ENCODE peak calls at places on chromosomes 4 and X, in four cellular contexts. Q is ovary, I is vagina, S is fibroblast of the aortic adventitia. F is an unnamed sample.

GRCh38 chr4:166165829-166166420 is 292.9 kb downstream of the TLL1 start:
- DNase-seq in Q (no peak), I (no peak), S (peak; percentile 90), F (no peak)

GRCh38 chr4:168604496-168605373 is 107.9 kb downstream of the PALLD start:
- DNase-seq in Q (no peak), I (no peak), S (peak; percentile 91), F (no peak)

GRCh38 chr4:537436-538264 is 38.4 kb downstream of the TMEM271 start:
- DNase-seq in Q (no peak), I (peak; percentile 94), S (no peak), F (no peak)

GRCh38 chr4:158856852-158857251 is 88.0 kb downstream of the FNIP2 start:
- DNase-seq in Q (no peak), I (no peak), S (peak; percentile 76), F (no peak)

GRCh38 chrX:125096469-125096868 is 223.2 kb upstream of the TEX13C start:
- DNase-seq in Q (no peak), I (no peak), S (no peak), F (no peak)

GRCh38 chr4:40621592-40622512 is 7.8 kb downstream of the RBM47 start:
- DNase-seq in Q (peak; percentile 57), I (no peak), S (peak; percentile 99), F (peak; percentile 93)

GRCh38 chrX:24993887-24994286 is 21.9 kb downstream of the ARX start:
- DNase-seq in Q (no peak), I (no peak), S (no peak), F (no peak)

GRCh38 chr4:108483077-108483476 is 137.3 kb upstream of the RPL34 start:
- DNase-seq in Q (no peak), I (no peak), S (no peak), F (no peak)

GRCh38 chrX:103329991-103330390 is at the start of gene TCEAL7:
- DNase-seq in Q (peak; percentile 53), I (no peak), S (peak; percentile 57), F (no peak)

GRCh38 chr4:113148925-113149324 is 99.5 kb downstream of the ANK2 start:
- DNase-seq in Q (no peak), I (no peak), S (no peak), F (no peak)

GRCh38 chr4:87090305-87090704 is 130.1 kb downstream of the KLHL8 start:
- DNase-seq in Q (no peak), I (no peak), S (no peak), F (no peak)

GRCh38 chr4:174437324-174437723 is 85.0 kb downstream of the HPGD start:
- DNase-seq in Q (no peak), I (no peak), S (peak; percentile 94), F (no peak)

GRCh38 chr4:110009526-110009925 is 96.8 kb downstream of the EGF start:
- DNase-seq in Q (no peak), I (no peak), S (no peak), F (no peak)

GRCh38 chrX:120311632-120312000 is 355 bp upstream of the TMEM255A start:
- DNase-seq in Q (no peak), I (no peak), S (no peak), F (no peak)

GRCh38 chr4:105122334-105122733 is 24.3 kb upstream of the TET2 start:
- DNase-seq in Q (no peak), I (no peak), S (peak; percentile 31), F (no peak)

GRCh38 chr4:148007303-148007702 is 275.4 kb downstream of the ARHGAP10 start:
- DNase-seq in Q (no peak), I (no peak), S (peak; percentile 93), F (peak; percentile 90)

GRCh38 chrX:44996282-44996681 is 123.3 kb downstream of the KDM6A start:
- DNase-seq in Q (no peak), I (no peak), S (no peak), F (no peak)

GRCh38 chr4:15805583-15806517 is 27.7 kb downstream of the CD38 start:
- DNase-seq in Q (no peak), I (no peak), S (peak; percentile 77), F (peak; percentile 4)

GRCh38 chrX:23557070-23557469 is 110.2 kb upstream of the PRDX4 start:
- DNase-seq in Q (no peak), I (no peak), S (peak; percentile 29), F (no peak)

GRCh38 chr4:106033469-106033868 is 138.2 kb downstream of the NPNT start:
- DNase-seq in Q (no peak), I (no peak), S (no peak), F (no peak)

GRCh38 chr4:39998659-39999345 is 21.1 kb upstream of the PDS5A start:
- DNase-seq in Q (no peak), I (no peak), S (no peak), F (no peak)

GRCh38 chr4:7067147-7067522 is 729 bp downstream of the GRPEL1 start:
- DNase-seq in Q (no peak), I (no peak), S (peak; percentile 16), F (no peak)

GRCh38 chrX:73577368-73577767 is 14.4 kb downstream of the CHIC1 start:
- DNase-seq in Q (no peak), I (no peak), S (peak; percentile 66), F (no peak)

GRCh38 chr4:73597594-73597993 is 22.6 kb downstream of the RASSF6 start:
- DNase-seq in Q (no peak), I (no peak), S (no peak), F (no peak)

GRCh38 chr4:124499266-124499665 is 213.3 kb downstream of the ANKRD50 start:
- DNase-seq in Q (no peak), I (no peak), S (no peak), F (no peak)

GRCh38 chr4:107541511-107541910 is 178.5 kb downstream of the PAPSS1 start:
- DNase-seq in Q (no peak), I (no peak), S (no peak), F (no peak)

GRCh38 chr4:47531241-47531953 is 46.3 kb downstream of the ATP10D start:
- DNase-seq in Q (no peak), I (no peak), S (peak; percentile 89), F (peak; percentile 73)

GRCh38 chr4:74038161-74039064 is at the start of gene CXCL3:
- DNase-seq in Q (peak; percentile 62), I (no peak), S (peak; percentile 74), F (no peak)

GRCh38 chr4:99120501-99120900 is 23.6 kb downstream of the ADH4 start:
- DNase-seq in Q (no peak), I (no peak), S (no peak), F (no peak)

GRCh38 chr4:73896416-73896815 is 27.2 kb downstream of the CXCL1 start:
- DNase-seq in Q (no peak), I (no peak), S (no peak), F (no peak)

GRCh38 chr4:1410491-1411325 is 4.5 kb upstream of the NKX1-1 start:
- DNase-seq in Q (peak; percentile 74), I (peak; percentile 82), S (peak; percentile 14), F (no peak)

GRCh38 chr4:73870778-73871177 is 1.6 kb downstream of the CXCL1 start:
- DNase-seq in Q (no peak), I (no peak), S (peak; percentile 32), F (no peak)

GRCh38 chr4:115145393-115146160 is 32.2 kb upstream of the NDST4 start:
- DNase-seq in Q (no peak), I (no peak), S (no peak), F (no peak)

GRCh38 chr4:13920901-13921300 is 293.4 kb upstream of the BOD1L1 start:
- DNase-seq in Q (no peak), I (no peak), S (peak; percentile 100), F (peak; percentile 100)

GRCh38 chrX:66022742-66023725 is 16.8 kb downstream of the VSIG4 start:
- DNase-seq in Q (no peak), I (no peak), S (no peak), F (no peak)
- TF ChIP-seq CTCF in Q (no peak), I (no peak), S (no peak), F (no peak)

DNA sequence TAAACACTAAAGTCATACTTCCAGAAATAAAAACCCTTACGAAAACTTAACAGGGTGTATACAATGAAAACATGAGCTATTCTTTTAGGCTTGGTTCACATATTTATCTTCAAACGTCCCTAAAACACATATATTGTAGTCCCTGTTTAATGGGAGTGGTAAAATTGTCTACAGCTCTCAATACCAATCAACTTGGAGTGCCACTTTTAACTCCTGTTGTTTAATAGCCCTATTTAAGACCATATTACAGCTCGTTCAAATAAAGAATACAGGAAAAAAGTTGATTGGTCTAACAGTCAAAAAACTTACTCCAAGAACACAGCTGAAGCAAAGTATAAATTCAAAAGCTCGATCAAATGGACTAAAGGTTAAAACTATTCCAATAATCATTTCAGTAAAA is 3.9 kb downstream of the UBE2D3 start:
- DNase-seq in Q (no peak), I (no peak), S (no peak), F (no peak)
- H3K4me3 ChIP-seq in Q (peak overlapping the region; percentile 93), I (peak overlapping the region; percentile 79), S (peak overlapping the region; percentile 52), F (peak overlapping the region; percentile 86)

DNA sequence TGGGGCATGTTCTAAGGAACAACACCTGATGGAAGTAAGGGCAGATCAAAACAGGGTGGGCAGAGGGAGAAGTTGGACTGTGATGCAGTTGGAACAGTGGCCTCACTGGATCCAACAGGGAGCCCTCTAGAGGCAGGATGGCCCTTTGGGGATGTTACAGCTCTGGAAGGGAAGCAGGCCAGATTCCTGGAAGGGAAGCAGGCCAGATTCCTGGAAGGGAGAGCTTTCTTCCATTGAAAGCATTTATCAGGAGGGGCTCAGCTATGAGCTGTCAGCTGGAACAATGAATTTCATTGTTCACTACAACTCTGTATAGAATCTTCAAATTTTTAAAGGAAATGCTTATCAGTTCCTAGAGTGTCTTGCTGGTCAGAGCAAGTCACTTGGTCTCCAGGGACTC is 17.7 kb downstream of the IL15 start:
- DNase-seq in Q (peak; percentile 33), I (no peak), S (peak; percentile 89), F (no peak)
- TF ChIP-seq CTCF in Q (no peak), I (no peak), S (peak; percentile 77), F (peak; percentile 32)

DNA sequence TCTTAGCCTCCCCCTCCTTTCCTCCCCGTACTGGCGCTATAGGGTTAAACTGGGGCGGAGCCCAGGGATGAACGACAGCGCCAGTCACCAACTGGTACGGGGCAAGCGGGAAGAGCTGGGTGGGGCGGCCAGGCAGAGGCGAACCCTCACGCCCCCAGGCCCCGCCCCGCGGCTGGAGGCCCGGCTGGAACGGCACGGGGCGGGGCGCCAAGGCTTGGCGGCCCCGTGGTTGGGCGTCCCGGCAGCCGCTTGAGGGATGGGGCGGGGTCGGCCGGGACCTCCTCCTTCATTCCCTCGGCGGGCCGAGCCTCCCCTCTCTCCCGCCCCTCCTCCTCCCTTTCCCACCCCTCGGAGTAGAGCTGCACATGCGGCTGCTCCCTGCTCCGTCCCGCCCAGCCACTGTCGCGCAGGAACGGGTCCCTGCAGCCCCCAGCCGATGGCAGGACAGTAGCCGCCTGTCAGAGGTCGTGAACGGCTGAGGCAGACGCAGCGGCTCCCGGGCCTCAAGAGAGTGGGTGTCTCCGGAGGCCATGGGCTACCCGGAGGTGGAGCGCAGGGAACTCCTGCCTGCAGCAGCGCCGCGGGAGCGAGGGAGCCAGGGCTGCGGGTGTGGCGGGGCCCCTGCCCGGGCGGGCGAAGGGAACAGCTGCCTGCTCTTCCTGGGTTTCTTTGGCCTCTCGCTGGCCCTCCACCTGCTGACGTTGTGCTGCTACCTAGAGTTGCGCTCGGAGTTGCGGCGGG is at the start of gene EDA:
- DNase-seq in Q (peak; percentile 91), I (no peak), S (peak; percentile 28), F (no peak)
- H3K4me3 ChIP-seq in Q (peak within 1 kb of the TSS; percentile 50), I (peak within 1 kb of the TSS; percentile 49), S (peak within 1 kb of the TSS; percentile 53), F (peak within 1 kb of the TSS; percentile 38)

GRCh38 chr4:153159016-153159415 is 45.2 kb upstream of the TRIM2 start:
- DNase-seq in Q (no peak), I (no peak), S (no peak), F (no peak)
- TF ChIP-seq CTCF in Q (no peak), I (no peak), S (peak; percentile 37), F (no peak)

F was measured in AG04449.